ENCODE peak calls at places on chromosomes 5 and 9, in ten cellular contexts. N is ovary, X is tibial nerve, R is IMR-90, C is uterus, Y is spleen, D is heart left ventricle, W is A549, T is gastrocnemius medialis, K is adrenal gland. A is an unnamed sample.

GRCh38 chr5:2658421-2658820 is 93.1 kb downstream of the IRX2 start:
- DNase-seq in N (no peak), X (no peak), R (peak; percentile 2), C (no peak), Y (no peak), D (no peak), W (no peak), T (no peak), K (no peak), A (no peak)

GRCh38 chr5:66223637-66224036 is 79.5 kb downstream of the SREK1 start:
- DNase-seq in N (no peak), X (no peak), R (no peak), C (peak; percentile 49), Y (no peak), D (no peak), W (peak; percentile 29), T (no peak), K (no peak), A (no peak)

GRCh38 chr9:38057416-38058195 is 11.4 kb downstream of the SHB start:
- DNase-seq in N (no peak), X (no peak), R (no peak), C (no peak), Y (peak; percentile 66), D (no peak), W (no peak), T (no peak), K (no peak), A (no peak)

GRCh38 chr5:37915078-37915736 is 75.4 kb upstream of the GDNF start:
- DNase-seq in N (no peak), X (no peak), R (no peak), C (no peak), Y (no peak), D (no peak), W (no peak), T (no peak), K (no peak), A (no peak)

GRCh38 chr9:76634356-76635054 is 129.7 kb upstream of the PCA3 start:
- DNase-seq in N (no peak), X (no peak), R (peak; percentile 81), C (no peak), Y (no peak), D (no peak), W (peak; percentile 10), T (no peak), K (no peak), A (no peak)

GRCh38 chr9:111957856-111958631 is 61.4 kb downstream of the UGCG start:
- DNase-seq in N (no peak), X (no peak), R (peak; percentile 99), C (peak; percentile 25), Y (no peak), D (no peak), W (peak; percentile 61), T (no peak), K (peak; percentile 55), A (no peak)

GRCh38 chr9:23088932-23089364 is 642.3 kb downstream of the DMRTA1 start:
- DNase-seq in N (no peak), X (no peak), R (no peak), C (no peak), Y (peak; percentile 70), D (no peak), W (peak; percentile 1), T (no peak), K (no peak), A (no peak)

GRCh38 chr9:120446681-120447080 is 133.3 kb downstream of the CDK5RAP2 start:
- DNase-seq in N (no peak), X (no peak), R (peak; percentile 52), C (no peak), Y (no peak), D (no peak), W (no peak), T (no peak), K (no peak), A (no peak)

GRCh38 chr5:79109527-79110492 is 1.8 kb upstream of the BHMT start:
- DNase-seq in N (no peak), X (no peak), R (no peak), C (no peak), Y (no peak), D (no peak), W (peak; percentile 36), T (no peak), K (peak; percentile 23), A (no peak)

GRCh38 chr9:104923740-104924139 is 4.2 kb downstream of the ABCA1 start:
- DNase-seq in N (no peak), X (no peak), R (no peak), C (no peak), Y (peak; percentile 86), D (no peak), W (no peak), T (no peak), K (no peak), A (no peak)

GRCh38 chr9:124208571-124208970 is 49.2 kb upstream of the NEK6 start:
- DNase-seq in N (no peak), X (no peak), R (no peak), C (no peak), Y (no peak), D (no peak), W (no peak), T (no peak), K (no peak), A (no peak)

GRCh38 chr9:129491486-129491855 is 129.4 kb downstream of the C9orf50 start:
- DNase-seq in N (peak; percentile 62), X (no peak), R (no peak), C (peak; percentile 75), Y (peak; percentile 90), D (no peak), W (no peak), T (no peak), K (no peak), A (no peak)

GRCh38 chr5:68087866-68088265 is 127.7 kb upstream of the PIK3R1 start:
- DNase-seq in N (peak; percentile 64), X (no peak), R (no peak), C (no peak), Y (no peak), D (no peak), W (no peak), T (no peak), K (no peak), A (no peak)
- TF ChIP-seq CTCF in N (no peak), X (no peak), R (no peak), C (no peak), Y (no peak), D (no peak), W (no peak), T (no peak), K (no peak), A (no peak)

GRCh38 chr5:172843825-172844576 is 9.9 kb downstream of the ERGIC1 start:
- DNase-seq in N (no peak), X (no peak), R (no peak), C (no peak), Y (peak; percentile 55), D (no peak), W (peak; percentile 51), T (no peak), K (peak; percentile 66), A (no peak)
- H3K4me3 ChIP-seq in N (no peak overlapping the region), X (no peak overlapping the region), R (no peak overlapping the region), C (no peak overlapping the region), Y (no peak overlapping the region), D (no peak overlapping the region), W (no peak overlapping the region), T (no peak overlapping the region), K (no peak overlapping the region), A (no peak overlapping the region)

GRCh38 chr9:2815661-2816060 is 28.2 kb downstream of the PUM3 start:
- DNase-seq in N (no peak), X (no peak), R (peak; percentile 28), C (no peak), Y (no peak), D (no peak), W (no peak), T (no peak), K (no peak), A (no peak)

GRCh38 chr9:2818486-2819121 is 25.3 kb downstream of the PUM3 start:
- DNase-seq in N (no peak), X (no peak), R (no peak), C (no peak), Y (no peak), D (no peak), W (no peak), T (no peak), K (no peak), A (no peak)

GRCh38 chr9:2816476-2817141 is 27.3 kb downstream of the PUM3 start:
- DNase-seq in N (no peak), X (no peak), R (peak; percentile 98), C (no peak), Y (no peak), D (peak; percentile 36), W (no peak), T (no peak), K (no peak), A (no peak)

GRCh38 chr9:2819165-2819564 is 24.7 kb downstream of the PUM3 start:
- DNase-seq in N (no peak), X (no peak), R (no peak), C (no peak), Y (no peak), D (no peak), W (no peak), T (no peak), K (no peak), A (no peak)

DNA sequence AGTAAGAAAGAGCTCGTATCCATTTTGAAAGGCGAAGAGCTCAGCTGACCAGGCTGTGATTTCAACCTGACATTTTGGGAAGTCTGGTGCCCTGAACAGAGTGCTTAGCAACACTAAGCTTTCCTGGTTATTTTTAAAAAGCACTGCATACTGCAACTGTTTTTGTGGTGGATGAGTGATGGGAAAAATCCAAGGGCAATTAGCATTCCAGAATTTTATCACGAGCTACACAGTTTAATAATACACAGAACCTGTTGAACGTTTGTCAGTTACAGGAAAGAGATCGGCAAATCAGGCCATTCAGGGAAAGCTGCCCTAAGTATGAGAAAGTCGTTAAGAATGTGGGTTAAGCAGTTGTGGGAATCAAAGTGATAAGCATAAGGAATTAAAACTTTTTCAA is 25.9 kb downstream of the PUM3 start:
- DNase-seq in N (no peak), X (no peak), R (peak; percentile 84), C (no peak), Y (no peak), D (no peak), W (no peak), T (no peak), K (no peak), A (no peak)
- TF ChIP-seq POLR2A in N (no peak), X (no peak), R (no peak), C (no peak), Y (no peak), D (no peak), W (no peak), T (no peak), K (no peak), A (no peak)

DNA sequence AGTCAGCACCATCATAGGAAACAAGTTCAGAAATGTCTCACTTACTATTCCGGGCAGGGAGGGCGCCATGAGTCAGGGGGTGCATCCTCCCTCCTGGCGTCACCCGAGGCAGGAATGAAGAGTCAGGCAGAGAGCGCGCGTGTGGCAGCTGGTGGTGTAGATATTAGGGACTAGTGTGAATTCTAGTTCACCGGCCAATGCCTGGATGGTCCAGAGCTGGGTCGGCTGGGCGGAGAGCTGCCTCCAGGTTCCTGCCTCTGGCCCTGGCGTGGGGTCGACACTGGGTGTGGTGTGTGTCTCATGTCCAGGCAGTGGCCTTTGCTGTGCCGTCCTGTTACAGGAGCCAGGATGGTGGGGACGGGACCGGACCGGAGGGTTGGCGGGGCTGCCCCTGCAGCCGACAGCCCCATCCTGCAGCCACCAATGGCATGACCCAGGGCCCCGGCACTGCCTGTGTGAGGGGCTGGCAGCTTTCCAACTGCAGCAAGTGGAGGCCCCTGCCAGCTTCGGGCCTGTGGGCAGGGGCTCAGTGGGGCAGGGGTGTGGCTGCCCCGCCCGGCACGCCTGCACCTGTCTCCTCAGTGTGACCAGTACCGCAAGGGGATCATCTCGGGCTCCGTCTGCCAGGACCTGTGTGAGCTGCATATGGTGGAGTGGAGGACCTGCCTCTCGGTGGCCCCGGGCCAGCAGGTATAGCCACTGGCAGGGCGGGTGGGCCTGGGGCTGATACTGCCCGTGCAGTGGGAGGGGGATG is 9.1 kb downstream of the DIPK1B start:
- DNase-seq in N (no peak), X (no peak), R (peak; percentile 80), C (peak; percentile 59), Y (peak; percentile 76), D (peak; percentile 24), W (peak; percentile 52), T (no peak), K (peak; percentile 25), A (no peak)
- TF ChIP-seq CTCF in N (no peak), X (no peak), R (no peak), C (no peak), Y (no peak), D (no peak), W (no peak), T (no peak), K (no peak), A (no peak)